ENCODE peak calls at places on chromosomes 7 and 10, in six cellular contexts. R is HFF-Myc, Y is colonic mucosa, U is sigmoid colon, B is aorta, W is uterus. G is an unnamed sample.

GRCh38 chr10:116545756-116546155 is at the start of gene PNLIP:
- DNase-seq in R (no peak), Y (no peak), U (no peak), B (no peak), W (no peak), G (no peak)

GRCh38 chr7:144709066-144709465 is 126.8 kb downstream of the TPK1 start:
- DNase-seq in R (no peak), Y (no peak), U (no peak), B (no peak), W (no peak), G (no peak)

GRCh38 chr7:82677064-82677463 is 233.5 kb upstream of the CACNA2D1 start:
- DNase-seq in R (no peak), Y (no peak), U (no peak), B (no peak), W (no peak), G (no peak)

GRCh38 chr10:31819393-31819820 is 109.2 kb downstream of the ARHGAP12 start:
- DNase-seq in R (no peak), Y (no peak), U (no peak), B (peak; percentile 79), W (peak; percentile 18), G (no peak)

GRCh38 chr7:40808409-40808942 is 673.7 kb downstream of the SUGCT start:
- DNase-seq in R (peak; percentile 77), Y (peak; percentile 31), U (no peak), B (peak; percentile 80), W (no peak), G (no peak)

GRCh38 chr10:124032982-124033886 is 60.2 kb downstream of the CHST15 start:
- DNase-seq in R (no peak), Y (no peak), U (peak; percentile 85), B (peak; percentile 27), W (no peak), G (no peak)

GRCh38 chr10:131658476-131659110 is 242.2 kb upstream of the PPP2R2D start:
- DNase-seq in R (no peak), Y (no peak), U (peak; percentile 50), B (peak; percentile 27), W (no peak), G (no peak)

GRCh38 chr10:35453855-35454532 is 117.7 kb downstream of the CCNY start:
- DNase-seq in R (no peak), Y (no peak), U (no peak), B (no peak), W (no peak), G (no peak)

GRCh38 chr10:131187886-131188285 is 123.6 kb downstream of the TCERG1L start:
- DNase-seq in R (no peak), Y (no peak), U (no peak), B (no peak), W (no peak), G (no peak)

GRCh38 chr10:84499846-84500245 is 171.5 kb downstream of the CCSER2 start:
- DNase-seq in R (no peak), Y (no peak), U (no peak), B (no peak), W (no peak), G (no peak)

GRCh38 chr7:49638166-49638565 is 135.3 kb upstream of the VWC2 start:
- DNase-seq in R (no peak), Y (no peak), U (no peak), B (no peak), W (no peak), G (peak; percentile 6)

GRCh38 chr7:117044664-117045063 is 91.4 kb downstream of the ST7 start:
- DNase-seq in R (no peak), Y (no peak), U (no peak), B (no peak), W (no peak), G (no peak)

GRCh38 chr10:87850742-87851205 is 12.6 kb downstream of the KLLN start:
- DNase-seq in R (peak; percentile 57), Y (peak; percentile 70), U (peak; percentile 81), B (peak; percentile 55), W (peak; percentile 61), G (peak; percentile 92)

GRCh38 chr10:60848126-60848525 is 69.8 kb downstream of the CDK1 start:
- DNase-seq in R (peak; percentile 71), Y (no peak), U (no peak), B (no peak), W (peak; percentile 73), G (no peak)

GRCh38 chr7:69399038-69399800 is 199.1 kb upstream of the AUTS2 start:
- DNase-seq in R (no peak), Y (no peak), U (no peak), B (no peak), W (no peak), G (no peak)

GRCh38 chr10:118873080-118873737 is 118.4 kb upstream of the CACUL1 start:
- DNase-seq in R (no peak), Y (no peak), U (no peak), B (no peak), W (no peak), G (no peak)

GRCh38 chr10:12588091-12588850 is 238.9 kb downstream of the CAMK1D start:
- DNase-seq in R (no peak), Y (no peak), U (peak; percentile 48), B (no peak), W (no peak), G (peak; percentile 98)

GRCh38 chr7:78601728-78602127 is 803.2 kb downstream of the PHTF2 start:
- DNase-seq in R (no peak), Y (no peak), U (no peak), B (no peak), W (no peak), G (no peak)

GRCh38 chr7:7693881-7694280 is 24.5 kb downstream of the RPA3 start:
- DNase-seq in R (peak; percentile 26), Y (no peak), U (no peak), B (no peak), W (no peak), G (no peak)

GRCh38 chr7:1468203-1468602 is 8.9 kb upstream of the MICALL2 start:
- DNase-seq in R (no peak), Y (no peak), U (no peak), B (no peak), W (no peak), G (no peak)

GRCh38 chr7:46226860-46227259 is 305.8 kb upstream of the IGFBP3 start:
- DNase-seq in R (no peak), Y (no peak), U (no peak), B (no peak), W (no peak), G (no peak)

GRCh38 chr10:52525761-52526160 is 211.7 kb downstream of the DKK1 start:
- DNase-seq in R (no peak), Y (no peak), U (no peak), B (no peak), W (no peak), G (no peak)

GRCh38 chr10:29634764-29635625 is at the start of gene SVIL:
- DNase-seq in R (peak; percentile 52), Y (peak; percentile 78), U (peak; percentile 95), B (peak; percentile 79), W (peak; percentile 81), G (no peak)

GRCh38 chr10:80537086-80537704 is 507 bp upstream of the SH2D4B start:
- DNase-seq in R (no peak), Y (peak; percentile 7), U (no peak), B (no peak), W (no peak), G (no peak)

GRCh38 chr7:69088185-69088584 is 510.1 kb upstream of the AUTS2 start:
- DNase-seq in R (no peak), Y (no peak), U (no peak), B (no peak), W (no peak), G (no peak)

GRCh38 chr10:112279482-112279881 is 3.7 kb upstream of the TECTB start:
- DNase-seq in R (no peak), Y (no peak), U (no peak), B (no peak), W (no peak), G (no peak)

GRCh38 chr7:45982912-45983719 is 62.0 kb upstream of the IGFBP3 start:
- DNase-seq in R (no peak), Y (peak; percentile 12), U (no peak), B (peak; percentile 52), W (no peak), G (no peak)

DNA sequence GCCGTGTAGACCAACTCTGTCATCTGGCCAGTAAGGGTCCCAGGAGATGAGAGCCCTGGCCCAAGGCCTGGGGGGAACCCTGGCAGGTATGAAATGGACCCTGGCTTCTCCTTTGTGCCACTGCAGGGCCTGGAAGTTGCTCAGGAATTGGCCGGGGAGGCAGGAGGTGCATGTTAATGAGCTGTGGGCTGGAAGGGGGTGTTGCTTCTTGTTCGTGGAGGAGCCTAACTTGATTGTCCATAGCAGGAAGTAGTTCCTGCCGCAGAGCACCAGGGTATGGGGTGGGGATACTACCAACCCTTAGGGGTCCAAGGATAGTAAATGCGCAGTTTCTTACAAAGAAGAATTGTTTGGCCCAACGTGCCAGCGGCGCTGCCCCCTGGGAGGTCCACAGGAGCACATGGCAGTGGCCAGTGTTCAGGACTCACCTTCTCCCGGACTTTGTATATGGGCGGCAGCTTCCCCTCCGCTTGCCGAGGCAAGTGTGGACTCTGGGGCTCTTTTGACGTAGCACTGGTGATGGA is 21.5 kb downstream of the TEX36 start:
- DNase-seq in R (no peak), Y (no peak), U (no peak), B (no peak), W (no peak), G (no peak)
- H3K4me3 ChIP-seq in R (no peak overlapping the region), Y (no peak overlapping the region), U (no peak overlapping the region), B (no peak overlapping the region), W (no peak overlapping the region), G (no peak overlapping the region)

GRCh38 chr10:1363466-1364121 is 307.4 kb downstream of the WDR37 start:
- DNase-seq in R (no peak), Y (peak; percentile 5), U (no peak), B (no peak), W (no peak), G (no peak)
- H3K4me3 ChIP-seq in R (no peak overlapping the region), Y (no peak overlapping the region), U (no peak overlapping the region), B (no peak overlapping the region), W (no peak overlapping the region), G (no peak overlapping the region)

DNA sequence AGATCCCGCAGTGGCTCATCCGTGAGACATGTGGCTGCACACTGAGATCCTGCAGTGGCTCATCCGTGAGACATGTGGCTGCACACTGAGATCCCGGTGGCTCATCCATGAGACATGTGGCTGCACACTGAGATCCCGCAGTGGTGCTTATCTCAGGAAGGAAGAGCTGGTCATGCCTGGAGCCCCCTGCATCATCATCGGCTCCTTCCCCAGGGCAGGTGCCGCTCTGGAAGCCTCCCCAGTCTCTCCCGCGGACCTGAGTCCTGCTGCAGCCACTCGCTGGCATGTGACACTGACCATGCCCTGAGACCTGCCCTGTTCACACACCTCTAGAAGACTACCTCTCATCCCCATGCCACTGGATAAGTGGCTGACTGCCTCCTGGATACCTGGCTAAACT is 181.3 kb downstream of the PTPRN2 start:
- DNase-seq in R (no peak), Y (no peak), U (no peak), B (no peak), W (no peak), G (no peak)
- H3K4me3 ChIP-seq in R (no peak overlapping the region), Y (no peak overlapping the region), U (no peak overlapping the region), B (no peak overlapping the region), W (no peak overlapping the region), G (no peak overlapping the region)

DNA sequence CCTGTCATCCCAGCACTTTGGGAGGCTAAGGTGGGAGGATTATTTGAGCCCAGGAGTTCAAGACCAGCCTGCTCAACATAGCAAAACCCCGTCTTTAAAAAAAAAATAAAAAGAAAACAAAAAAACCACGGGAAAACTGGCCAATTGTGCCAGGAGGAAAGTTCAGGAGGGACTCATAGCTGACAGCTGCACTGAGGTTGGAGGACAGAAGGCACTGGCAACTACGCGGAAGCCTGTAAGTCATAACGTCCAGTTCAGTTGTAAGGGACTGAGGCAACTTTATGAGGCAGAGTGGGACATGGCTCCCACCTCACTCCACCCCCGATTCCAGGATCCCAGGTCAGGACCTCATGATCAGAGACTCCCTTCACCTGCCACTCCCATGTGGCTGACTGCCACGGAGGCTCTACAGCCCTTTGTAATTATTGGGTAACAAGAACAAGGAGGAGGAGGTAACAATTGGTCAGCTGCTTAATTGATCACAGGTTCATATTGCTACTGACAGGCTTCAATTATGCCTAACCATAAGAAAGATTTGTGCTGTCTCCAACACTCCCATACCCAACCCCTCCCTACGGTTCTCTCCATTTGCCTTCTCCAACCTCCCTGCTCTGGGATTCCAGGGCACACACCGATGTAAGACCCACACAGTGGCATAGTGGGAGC is 1.9 kb upstream of the CCL24 start:
- DNase-seq in R (no peak), Y (no peak), U (no peak), B (no peak), W (no peak), G (no peak)
- H3K4me3 ChIP-seq in R (no peak overlapping the region), Y (no peak overlapping the region), U (no peak overlapping the region), B (no peak overlapping the region), W (no peak overlapping the region), G (no peak overlapping the region)

G was measured in Jurkat, Clone E6-1.